ENCODE peak calls at places on chromosomes 12 and 14, in ten cellular contexts. A is gastrocnemius medialis, L is neural crest cell, B is foreskin fibroblast, S is AG10803, O is fibroblast of lung, Y is ovary, R is body of pancreas, J is glutamatergic neuron, W is cardiac muscle cell. D is an unnamed sample.

GRCh38 chr14:39228509-39229221 is 5.0 kb upstream of the MIA2 start:
- DNase-seq in A (no peak), L (no peak), B (no peak), S (no peak), O (no peak), Y (no peak), R (no peak), J (no peak), W (no peak), D (no peak)

GRCh38 chr12:48956279-48957140 is 777 bp downstream of the ARF3 start:
- DNase-seq in A (peak), L (peak), B (peak), S (peak), O (peak), Y (peak), R (peak), J (peak), W (peak), D (peak)

GRCh38 chr12:113322353-113322752 is 12.6 kb downstream of the SLC8B1 start:
- DNase-seq in A (no peak), L (no peak), B (peak), S (peak), O (peak), Y (no peak), R (no peak), J (no peak), W (no peak), D (no peak)

GRCh38 chr14:20757963-20758362 is 10.2 kb upstream of the EDDM3B start:
- DNase-seq in A (no peak), L (no peak), B (no peak), S (no peak), O (no peak), Y (no peak), R (peak), J (no peak), W (peak), D (peak)

GRCh38 chr14:100842799-100843198 is 16.9 kb downstream of the MEG3 start:
- DNase-seq in A (no peak), L (no peak), B (peak), S (peak), O (peak), Y (peak), R (no peak), J (no peak), W (no peak), D (no peak)

GRCh38 chr14:88075298-88075981 is 70.5 kb downstream of the GPR65 start:
- DNase-seq in A (no peak), L (no peak), B (no peak), S (no peak), O (no peak), Y (no peak), R (no peak), J (no peak), W (no peak), D (no peak)

GRCh38 chr12:113056631-113057488 is at the start of gene DTX1:
- DNase-seq in A (no peak), L (no peak), B (no peak), S (no peak), O (peak), Y (no peak), R (peak), J (no peak), W (peak), D (no peak)

GRCh38 chr14:78946949-78947348 is 776.8 kb downstream of the NRXN3 start:
- DNase-seq in A (no peak), L (no peak), B (no peak), S (no peak), O (no peak), Y (no peak), R (no peak), J (no peak), W (no peak), D (no peak)

GRCh38 chr14:95348395-95349080 is 28.8 kb upstream of the CLMN start:
- DNase-seq in A (no peak), L (no peak), B (no peak), S (no peak), O (no peak), Y (no peak), R (no peak), J (no peak), W (no peak), D (no peak)

GRCh38 chr12:6205144-6205539 is 4.9 kb downstream of the CD9 start:
- DNase-seq in A (peak), L (no peak), B (no peak), S (no peak), O (no peak), Y (peak), R (no peak), J (no peak), W (peak), D (peak)

GRCh38 chr12:65824314-65824563 is at the start of gene HMGA2:
- DNase-seq in A (no peak), L (peak), B (peak), S (peak), O (no peak), Y (peak), R (peak), J (no peak), W (no peak), D (peak)

GRCh38 chr12:6936642-6937480 is 6.8 kb upstream of the RNU7-1 start:
- DNase-seq in A (no peak), L (no peak), B (no peak), S (no peak), O (no peak), Y (peak), R (no peak), J (no peak), W (peak), D (no peak)

GRCh38 chr14:28576523-28576922 is 190.1 kb upstream of the FOXG1 start:
- DNase-seq in A (no peak), L (no peak), B (no peak), S (no peak), O (no peak), Y (no peak), R (no peak), J (no peak), W (no peak), D (no peak)

GRCh38 chr12:41223600-41223999 is 35.5 kb downstream of the PDZRN4 start:
- DNase-seq in A (no peak), L (no peak), B (no peak), S (no peak), O (no peak), Y (no peak), R (no peak), J (no peak), W (no peak), D (no peak)

GRCh38 chr12:57178213-57178612 is 30.8 kb upstream of the LRP1-AS start:
- DNase-seq in A (no peak), L (no peak), B (no peak), S (no peak), O (no peak), Y (no peak), R (no peak), J (no peak), W (no peak), D (no peak)
- TF ChIP-seq CTCF in A (no peak), L (no peak), B (no peak), S (no peak), O (no peak), Y (no peak), R (no peak), J (no peak), W (no peak), D (no peak)

GRCh38 chr14:45526715-45527549 is 273.9 kb upstream of the MIS18BP1 start:
- DNase-seq in A (no peak), L (peak), B (no peak), S (no peak), O (no peak), Y (no peak), R (peak), J (peak), W (peak), D (peak)
- TF ChIP-seq CTCF in A (peak), L (peak), B (peak), S (no peak), O (no peak), Y (no peak), R (peak), J (peak), W (no peak), D (peak)

GRCh38 chr12:112011685-112012084 is 1.3 kb downstream of the TMEM116 start:
- DNase-seq in A (no peak), L (no peak), B (no peak), S (no peak), O (no peak), Y (no peak), R (no peak), J (no peak), W (no peak), D (no peak)

GRCh38 chr12:112010415-112011344 is 2.3 kb downstream of the TMEM116 start:
- DNase-seq in A (no peak), L (no peak), B (no peak), S (no peak), O (no peak), Y (no peak), R (no peak), J (no peak), W (no peak), D (no peak)

GRCh38 chr12:112015938-112016337 is 2.7 kb downstream of the ERP29 start:
- DNase-seq in A (no peak), L (no peak), B (no peak), S (no peak), O (no peak), Y (no peak), R (no peak), J (no peak), W (no peak), D (no peak)

GRCh38 chr12:112012775-112013600 is at the start of the genes ERP29 and TMEM116:
- DNase-seq in A (peak), L (peak), B (peak), S (peak), O (peak), Y (peak), R (peak), J (peak), W (peak), D (peak)

DNA sequence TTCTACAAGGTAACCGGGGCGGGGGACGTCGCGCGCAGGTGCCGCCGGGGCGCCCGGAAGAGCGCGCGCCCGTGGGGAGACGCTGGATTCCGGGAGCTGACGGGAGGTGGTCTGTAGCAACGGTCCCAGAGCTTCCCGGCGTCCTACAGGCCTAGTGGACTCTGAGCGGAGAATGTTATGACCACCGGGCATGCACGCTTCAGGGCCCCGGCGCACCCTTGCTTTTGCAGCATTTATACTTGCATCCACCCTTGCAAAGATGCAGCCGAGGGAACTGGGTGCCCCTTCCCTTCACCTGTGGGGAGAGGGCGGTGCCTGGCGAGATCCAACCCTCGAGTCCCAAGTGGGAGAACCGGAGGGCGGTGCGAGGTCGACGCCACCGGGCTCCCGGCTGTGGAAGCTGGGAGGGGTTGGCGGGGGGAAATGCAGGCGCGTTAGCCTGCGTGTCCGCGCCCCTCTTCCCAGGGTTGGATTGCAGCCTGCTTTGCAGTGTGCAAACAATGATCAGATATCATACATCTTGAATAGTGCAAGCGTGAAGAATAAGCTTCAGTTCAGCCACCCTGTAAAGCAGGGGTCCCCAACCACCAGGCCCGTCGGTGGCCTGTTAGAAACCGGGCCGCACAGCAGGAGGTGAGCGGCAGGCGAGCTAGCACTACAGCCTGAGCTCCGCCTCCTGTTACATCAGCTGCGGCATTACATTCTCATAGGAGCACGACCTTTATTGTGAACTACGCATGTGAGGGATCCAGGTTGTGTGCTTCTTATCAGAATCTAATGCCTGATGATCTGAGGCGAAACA is 576 bp downstream of the ERP29 start:
- DNase-seq in A (peak), L (peak), B (peak), S (peak), O (peak), Y (peak), R (peak), J (peak), W (peak), D (peak)
- TF ChIP-seq CTCF in A (no peak), L (peak), B (no peak), S (no peak), O (no peak), Y (no peak), R (no peak), J (peak), W (no peak), D (peak)

DNA sequence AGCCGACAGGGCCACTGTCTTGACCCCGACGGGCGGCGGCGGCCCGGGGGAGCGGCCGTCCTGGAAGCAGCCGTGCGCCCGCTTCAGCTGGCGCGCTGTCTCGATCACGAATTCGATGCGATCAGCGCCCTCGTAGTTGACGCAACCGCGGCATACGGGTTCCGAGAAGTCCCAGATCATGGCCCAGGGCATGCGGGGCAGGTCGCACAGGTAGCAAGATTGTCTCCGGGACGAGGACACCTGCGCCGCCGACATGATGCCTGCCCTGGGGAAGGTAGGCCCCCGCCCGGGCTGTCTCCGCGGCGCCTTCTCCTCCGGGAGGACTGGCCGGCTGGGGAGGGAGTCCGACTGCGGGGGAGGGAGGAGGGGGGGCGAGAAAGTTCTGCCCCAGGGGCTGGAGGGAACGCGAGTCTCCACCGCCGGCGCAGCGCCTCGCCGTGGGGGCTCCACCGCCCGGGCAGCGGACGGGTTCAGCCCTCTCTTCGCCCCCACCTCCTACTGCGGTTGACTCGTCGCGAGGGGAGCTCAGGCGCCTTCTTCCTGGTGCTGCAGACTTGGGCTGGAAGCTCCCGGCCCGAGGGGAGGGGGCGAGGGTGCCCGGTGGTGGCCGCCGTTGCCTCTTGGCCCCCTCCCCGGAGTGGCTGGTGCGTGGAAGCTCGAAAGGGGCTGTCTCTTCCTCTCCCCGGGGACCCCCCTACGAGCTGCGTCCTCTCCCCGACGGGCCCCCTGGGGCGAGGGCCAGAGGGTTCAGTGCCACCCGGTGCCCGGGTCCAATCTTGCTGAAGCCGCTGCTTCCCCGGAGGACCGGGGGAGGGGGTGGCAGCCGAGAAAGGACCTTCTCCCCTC is 747 bp downstream of the IRF2BPL start:
- DNase-seq in A (peak), L (peak), B (peak), S (peak), O (peak), Y (peak), R (peak), J (peak), W (peak), D (peak)
- TF ChIP-seq CTCF in A (no peak), L (peak), B (peak), S (peak), O (no peak), Y (no peak), R (no peak), J (no peak), W (no peak), D (no peak)

DNA sequence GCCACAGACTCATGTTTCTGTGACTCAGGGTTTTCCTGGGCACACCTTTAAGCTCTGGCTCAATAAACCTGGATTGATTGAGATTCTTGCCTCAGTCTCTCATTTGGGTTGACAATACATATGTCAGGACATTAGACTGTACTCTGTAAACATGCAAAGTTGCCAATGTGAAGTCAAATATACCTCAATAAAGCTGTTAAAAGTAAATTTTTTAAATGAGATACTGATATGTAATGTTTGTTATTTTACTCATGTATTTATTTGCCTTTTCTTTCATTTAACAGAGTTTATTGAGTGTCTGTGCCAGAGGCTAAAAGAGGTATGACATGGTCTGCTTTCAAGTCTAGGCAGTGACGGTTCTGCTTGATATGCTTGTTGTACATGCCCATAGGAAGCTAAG is 3.7 kb upstream of the ETFBKMT start:
- DNase-seq in A (no peak), L (no peak), B (no peak), S (no peak), O (no peak), Y (no peak), R (no peak), J (no peak), W (no peak), D (no peak)
- TF ChIP-seq CTCF in A (no peak), L (no peak), B (no peak), S (no peak), O (no peak), Y (no peak), R (no peak), J (no peak), W (no peak), D (no peak)

GRCh38 chr12:51820721-51821422 is 27.6 kb downstream of the FIGNL2 start:
- DNase-seq in A (no peak), L (peak), B (no peak), S (peak), O (peak), Y (no peak), R (peak), J (peak), W (peak), D (peak)
- TF ChIP-seq CTCF in A (no peak), L (peak), B (no peak), S (no peak), O (no peak), Y (no peak), R (no peak), J (no peak), W (no peak), D (no peak)

DNA sequence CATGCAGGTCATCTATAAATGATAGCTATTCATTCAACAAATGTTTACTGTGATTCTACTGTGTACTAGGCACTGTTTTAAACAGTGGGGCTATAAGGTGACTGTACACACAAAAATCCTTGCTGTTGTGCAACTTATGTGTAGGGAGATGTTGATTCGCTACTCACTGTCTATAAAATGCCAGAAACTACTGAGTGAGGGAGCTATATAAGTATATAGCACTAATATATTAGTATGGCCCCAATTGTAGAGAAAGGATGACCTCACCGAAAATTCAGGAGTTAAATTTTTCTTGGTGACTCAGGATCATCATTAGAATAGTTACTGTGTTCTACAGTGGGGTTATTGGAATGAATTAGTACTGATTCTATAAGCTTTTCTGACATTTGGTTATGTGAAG is 117.4 kb downstream of the TGFB3 start:
- DNase-seq in A (no peak), L (no peak), B (peak), S (peak), O (peak), Y (no peak), R (no peak), J (no peak), W (no peak), D (no peak)
- TF ChIP-seq CTCF in A (no peak), L (no peak), B (no peak), S (no peak), O (no peak), Y (no peak), R (no peak), J (no peak), W (no peak), D (no peak)

GRCh38 chr12:26465419-26466097 is 270.2 kb downstream of the SSPN start:
- DNase-seq in A (no peak), L (no peak), B (no peak), S (no peak), O (no peak), Y (no peak), R (no peak), J (no peak), W (no peak), D (no peak)
- TF ChIP-seq CTCF in A (no peak), L (no peak), B (no peak), S (peak), O (peak), Y (no peak), R (no peak), J (no peak), W (peak), D (no peak)

DNA sequence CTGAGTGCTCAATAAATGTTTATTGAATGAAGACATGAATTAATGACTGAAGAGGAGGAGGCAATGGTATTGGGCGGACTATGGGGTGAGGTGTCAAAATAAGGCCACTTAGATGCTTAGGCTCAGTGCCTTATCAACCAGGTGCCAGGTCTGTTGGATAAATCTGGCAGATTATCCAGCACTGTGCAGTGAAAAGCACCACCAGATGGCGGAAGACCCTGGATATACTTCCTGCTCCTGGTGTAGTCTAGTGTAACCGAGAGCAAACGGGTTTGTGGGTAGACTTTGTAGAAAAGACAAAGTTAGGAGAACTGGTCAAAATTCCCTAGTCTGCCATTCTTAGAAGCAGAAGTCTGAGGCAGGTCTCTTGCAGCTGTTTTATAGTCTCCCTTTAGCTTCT is 306.3 kb downstream of the ATP23 start:
- DNase-seq in A (no peak), L (no peak), B (no peak), S (no peak), O (no peak), Y (no peak), R (no peak), J (no peak), W (no peak), D (no peak)
- TF ChIP-seq CTCF in A (no peak), L (no peak), B (no peak), S (no peak), O (no peak), Y (no peak), R (no peak), J (no peak), W (no peak), D (no peak)

DNA sequence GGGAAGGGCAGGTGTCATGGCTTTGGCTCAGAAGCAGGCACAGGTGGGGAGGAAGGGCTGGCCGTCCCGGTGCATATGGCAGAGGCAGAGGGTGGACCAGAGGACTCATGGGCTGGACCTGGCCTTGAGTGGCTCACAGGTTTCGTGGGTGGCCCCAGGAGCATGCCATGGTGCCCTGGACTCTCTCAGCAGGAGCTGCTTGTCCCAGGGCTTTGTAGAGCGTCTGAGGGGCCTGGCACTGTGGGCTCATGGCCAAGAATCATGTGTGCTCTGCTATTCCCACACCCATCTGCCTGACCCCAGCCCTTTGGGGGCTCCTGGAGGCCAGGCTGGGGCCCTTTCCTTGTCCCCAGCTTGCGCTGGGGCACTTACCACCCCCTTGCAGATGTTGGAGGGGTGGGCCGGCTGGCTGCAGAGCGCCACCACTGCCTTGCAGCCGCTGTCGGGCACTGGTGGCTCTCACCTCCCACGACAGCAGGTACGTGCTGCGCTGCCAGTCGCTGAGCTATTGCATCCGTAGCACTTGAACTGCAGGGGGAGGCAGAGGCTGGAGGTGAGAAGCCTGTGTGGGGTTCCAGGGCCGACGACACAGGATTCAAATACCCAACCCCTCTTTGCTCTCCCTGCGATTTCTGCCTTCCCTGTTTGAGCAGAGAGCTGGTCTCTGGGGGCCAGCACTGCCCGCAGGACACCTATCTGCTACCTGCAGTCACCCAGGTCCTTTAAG is 187.4 kb upstream of the PRMT8 start:
- DNase-seq in A (no peak), L (no peak), B (no peak), S (no peak), O (peak), Y (no peak), R (peak), J (peak), W (peak), D (peak)
- TF ChIP-seq CTCF in A (no peak), L (peak), B (no peak), S (no peak), O (no peak), Y (no peak), R (peak), J (no peak), W (no peak), D (no peak)

D was measured in endothelial cell.